ENCODE peak calls at places on chromosomes 4 and X, in six cellular contexts. One of them, this sample, is unnamed.

GRCh38 chr4:144782345-144782744 is 136.4 kb downstream of the HHIP start:
- DNase-seq in HCT116: no peak
- DNase-seq in stomach: no peak
- DNase-seq in heart right ventricle: no peak
- DNase-seq in mesendoderm: no peak
- DNase-seq in SK-N-SH: no peak
- DNase-seq in this sample: no peak

GRCh38 chr4:156963419-156963818 is 8.2 kb downstream of the PDGFC start:
- DNase-seq in HCT116: no peak
- DNase-seq in stomach: no peak
- DNase-seq in heart right ventricle: no peak
- DNase-seq in mesendoderm: no peak
- DNase-seq in SK-N-SH: no peak
- DNase-seq in this sample: no peak

GRCh38 chrX:130793966-130794365 is 109.0 kb downstream of the ENOX2 start:
- DNase-seq in HCT116: no peak
- DNase-seq in stomach: no peak
- DNase-seq in heart right ventricle: no peak
- DNase-seq in mesendoderm: no peak
- DNase-seq in SK-N-SH: peak
- DNase-seq in this sample: no peak

GRCh38 chr4:40283968-40284367 is 51.2 kb upstream of the CHRNA9 start:
- DNase-seq in HCT116: peak
- DNase-seq in stomach: no peak
- DNase-seq in heart right ventricle: no peak
- DNase-seq in mesendoderm: peak
- DNase-seq in SK-N-SH: no peak
- DNase-seq in this sample: no peak

GRCh38 chrX:49995021-49995731 is 72.8 kb downstream of the CLCN5 start:
- DNase-seq in HCT116: peak
- DNase-seq in stomach: no peak
- DNase-seq in heart right ventricle: no peak
- DNase-seq in mesendoderm: peak
- DNase-seq in SK-N-SH: no peak
- DNase-seq in this sample: no peak

GRCh38 chrX:129759576-129760061 is 20.1 kb upstream of the SASH3 start:
- DNase-seq in HCT116: no peak
- DNase-seq in stomach: peak
- DNase-seq in heart right ventricle: peak
- DNase-seq in mesendoderm: no peak
- DNase-seq in SK-N-SH: no peak
- DNase-seq in this sample: peak

GRCh38 chr4:2492970-2493369 is 24.1 kb downstream of the RNF4 start:
- DNase-seq in HCT116: no peak
- DNase-seq in stomach: no peak
- DNase-seq in heart right ventricle: no peak
- DNase-seq in mesendoderm: no peak
- DNase-seq in SK-N-SH: no peak
- DNase-seq in this sample: no peak

GRCh38 chrX:41192880-41193279 is 107.6 kb downstream of the USP9X start:
- DNase-seq in HCT116: no peak
- DNase-seq in stomach: no peak
- DNase-seq in heart right ventricle: no peak
- DNase-seq in mesendoderm: no peak
- DNase-seq in SK-N-SH: no peak
- DNase-seq in this sample: no peak

GRCh38 chr4:107519057-107519456 is 201.0 kb downstream of the PAPSS1 start:
- DNase-seq in HCT116: peak
- DNase-seq in stomach: peak
- DNase-seq in heart right ventricle: no peak
- DNase-seq in mesendoderm: peak
- DNase-seq in SK-N-SH: peak
- DNase-seq in this sample: no peak

GRCh38 chrX:153845842-153846241 is 15.5 kb upstream of the PDZD4 start:
- DNase-seq in HCT116: no peak
- DNase-seq in stomach: no peak
- DNase-seq in heart right ventricle: no peak
- DNase-seq in mesendoderm: no peak
- DNase-seq in SK-N-SH: no peak
- DNase-seq in this sample: no peak

GRCh38 chr4:140851032-140851636 is 94.9 kb upstream of the TBC1D9 start:
- DNase-seq in HCT116: peak
- DNase-seq in stomach: peak
- DNase-seq in heart right ventricle: no peak
- DNase-seq in mesendoderm: peak
- DNase-seq in SK-N-SH: peak
- DNase-seq in this sample: no peak

GRCh38 chr4:10737335-10737734 is 52.8 kb upstream of the CLNK start:
- DNase-seq in HCT116: no peak
- DNase-seq in stomach: no peak
- DNase-seq in heart right ventricle: no peak
- DNase-seq in mesendoderm: peak
- DNase-seq in SK-N-SH: no peak
- DNase-seq in this sample: no peak

GRCh38 chr4:6602289-6602688 is 27.3 kb downstream of the MAN2B2 start:
- DNase-seq in HCT116: no peak
- DNase-seq in stomach: no peak
- DNase-seq in heart right ventricle: no peak
- DNase-seq in mesendoderm: no peak
- DNase-seq in SK-N-SH: no peak
- DNase-seq in this sample: no peak
- H3K27ac ChIP-seq in HCT116: no peak
- H3K27ac ChIP-seq in stomach: no peak
- H3K27ac ChIP-seq in heart right ventricle: no peak
- H3K27ac ChIP-seq in mesendoderm: no peak
- H3K27ac ChIP-seq in SK-N-SH: no peak
- H3K27ac ChIP-seq in this sample: no peak

DNA sequence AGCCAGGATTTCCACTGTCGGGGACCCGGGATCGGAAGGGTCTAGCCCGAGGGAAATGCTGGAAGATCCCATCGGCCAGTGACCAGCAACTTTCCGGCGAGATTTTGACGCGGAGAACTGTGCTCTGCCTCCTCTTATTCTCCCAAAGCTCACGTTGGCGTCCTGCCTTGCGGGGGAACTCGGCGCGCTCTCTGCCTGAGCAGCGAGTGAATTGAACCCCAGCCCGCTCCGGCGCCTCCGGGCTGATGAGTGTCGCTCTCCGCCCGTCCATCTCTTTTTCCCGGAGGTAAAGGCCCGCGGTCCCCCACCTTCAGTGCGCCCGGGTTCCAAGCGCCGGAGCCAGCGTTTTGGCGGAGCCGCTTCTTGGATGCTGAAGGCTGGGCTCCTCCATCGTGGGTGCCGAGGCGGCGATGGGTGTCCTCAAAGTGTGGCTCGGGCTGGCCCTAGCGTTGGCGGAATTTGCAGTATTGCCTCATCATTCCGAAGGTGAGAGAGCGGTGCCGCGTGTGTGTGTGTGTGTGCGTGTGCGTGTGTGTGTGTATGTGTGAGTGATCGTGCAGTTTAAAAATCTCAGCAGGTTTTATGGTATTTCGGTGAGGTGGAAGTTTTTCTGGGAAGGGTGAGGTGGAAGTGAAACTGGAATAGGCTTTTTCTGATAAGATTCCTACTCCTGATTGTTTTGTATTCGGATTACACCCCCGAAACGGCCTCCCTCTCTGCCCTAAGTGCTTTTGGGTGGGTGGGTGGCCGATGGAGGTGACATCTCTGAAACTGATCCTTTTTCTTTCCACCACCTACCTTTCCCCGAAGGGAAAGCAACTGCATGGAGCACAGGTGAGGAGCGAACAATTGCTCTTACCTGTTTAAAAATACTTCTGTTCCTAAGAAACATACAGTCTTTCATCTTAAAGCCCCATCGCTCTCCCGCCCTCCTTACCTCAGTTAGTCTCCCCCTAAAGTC is 757 bp downstream of the FRAS1 start:
- DNase-seq in HCT116: no peak
- DNase-seq in stomach: peak
- DNase-seq in heart right ventricle: peak
- DNase-seq in mesendoderm: peak
- DNase-seq in SK-N-SH: peak
- DNase-seq in this sample: no peak
- H3K27ac ChIP-seq in HCT116: peak
- H3K27ac ChIP-seq in stomach: peak
- H3K27ac ChIP-seq in heart right ventricle: no peak
- H3K27ac ChIP-seq in mesendoderm: peak
- H3K27ac ChIP-seq in SK-N-SH: peak
- H3K27ac ChIP-seq in this sample: no peak

DNA sequence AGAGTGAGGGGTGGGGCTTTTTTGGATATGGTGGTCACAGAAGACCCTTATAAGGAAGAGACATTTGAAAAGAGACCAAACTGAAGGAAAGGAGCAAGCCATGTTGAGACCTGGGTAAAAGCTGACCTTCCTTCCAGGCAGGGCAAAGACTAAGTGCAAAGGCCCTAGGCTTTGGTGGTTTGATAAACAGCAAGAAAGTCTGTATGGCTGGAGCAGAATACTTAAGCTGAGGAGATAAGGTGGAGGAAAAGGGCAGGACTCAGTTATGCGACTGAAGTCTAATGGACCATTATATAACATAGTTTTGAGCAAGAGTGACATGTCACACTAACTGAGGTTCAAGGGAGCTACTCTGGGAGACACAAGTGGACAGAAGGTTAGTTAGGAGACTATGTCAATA is 20.0 kb downstream of the SH3RF1 start:
- DNase-seq in HCT116: no peak
- DNase-seq in stomach: no peak
- DNase-seq in heart right ventricle: no peak
- DNase-seq in mesendoderm: no peak
- DNase-seq in SK-N-SH: no peak
- DNase-seq in this sample: no peak
- H3K27ac ChIP-seq in HCT116: peak
- H3K27ac ChIP-seq in stomach: peak
- H3K27ac ChIP-seq in heart right ventricle: no peak
- H3K27ac ChIP-seq in mesendoderm: no peak
- H3K27ac ChIP-seq in SK-N-SH: no peak
- H3K27ac ChIP-seq in this sample: no peak

DNA sequence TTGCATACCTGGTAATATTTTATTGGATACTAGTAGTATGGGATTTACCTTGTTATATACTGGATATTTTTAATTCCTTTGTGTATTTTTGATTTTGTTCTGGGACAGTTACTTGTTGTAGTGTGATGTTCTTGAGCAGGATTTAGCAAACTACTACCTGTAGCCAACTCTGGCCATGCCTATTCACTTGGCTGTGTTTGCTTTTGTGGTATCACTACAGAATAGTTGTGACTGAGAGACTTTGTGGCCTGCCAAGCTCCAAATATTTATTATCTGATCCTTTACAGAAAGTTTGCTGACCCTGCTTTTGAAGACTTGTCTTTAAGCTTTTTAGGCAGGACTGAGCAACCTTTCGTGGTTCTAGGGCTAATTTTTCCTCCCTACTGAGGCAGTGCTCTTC is 17.8 kb downstream of the ZCCHC4 start:
- DNase-seq in HCT116: no peak
- DNase-seq in stomach: no peak
- DNase-seq in heart right ventricle: no peak
- DNase-seq in mesendoderm: no peak
- DNase-seq in SK-N-SH: no peak
- DNase-seq in this sample: no peak
- H3K27ac ChIP-seq in HCT116: no peak
- H3K27ac ChIP-seq in stomach: no peak
- H3K27ac ChIP-seq in heart right ventricle: no peak
- H3K27ac ChIP-seq in mesendoderm: no peak
- H3K27ac ChIP-seq in SK-N-SH: no peak
- H3K27ac ChIP-seq in this sample: no peak

GRCh38 chr4:104491396-104491821 is 3.3 kb downstream of the CXXC4 start:
- DNase-seq in HCT116: no peak
- DNase-seq in stomach: peak
- DNase-seq in heart right ventricle: peak
- DNase-seq in mesendoderm: peak
- DNase-seq in SK-N-SH: peak
- DNase-seq in this sample: peak

GRCh38 chr4:104491826-104492771 is 2.6 kb downstream of the CXXC4 start:
- DNase-seq in HCT116: no peak
- DNase-seq in stomach: no peak
- DNase-seq in heart right ventricle: no peak
- DNase-seq in mesendoderm: peak
- DNase-seq in SK-N-SH: peak
- DNase-seq in this sample: no peak

GRCh38 chr4:104494161-104494560 is 533 bp downstream of the CXXC4 start:
- DNase-seq in HCT116: no peak
- DNase-seq in stomach: no peak
- DNase-seq in heart right ventricle: no peak
- DNase-seq in mesendoderm: no peak
- DNase-seq in SK-N-SH: no peak
- DNase-seq in this sample: no peak

GRCh38 chr4:104494822-104495559 is at the start of gene CXXC4:
- DNase-seq in HCT116: peak
- DNase-seq in stomach: peak
- DNase-seq in heart right ventricle: peak
- DNase-seq in mesendoderm: peak
- DNase-seq in SK-N-SH: peak
- DNase-seq in this sample: peak

DNA sequence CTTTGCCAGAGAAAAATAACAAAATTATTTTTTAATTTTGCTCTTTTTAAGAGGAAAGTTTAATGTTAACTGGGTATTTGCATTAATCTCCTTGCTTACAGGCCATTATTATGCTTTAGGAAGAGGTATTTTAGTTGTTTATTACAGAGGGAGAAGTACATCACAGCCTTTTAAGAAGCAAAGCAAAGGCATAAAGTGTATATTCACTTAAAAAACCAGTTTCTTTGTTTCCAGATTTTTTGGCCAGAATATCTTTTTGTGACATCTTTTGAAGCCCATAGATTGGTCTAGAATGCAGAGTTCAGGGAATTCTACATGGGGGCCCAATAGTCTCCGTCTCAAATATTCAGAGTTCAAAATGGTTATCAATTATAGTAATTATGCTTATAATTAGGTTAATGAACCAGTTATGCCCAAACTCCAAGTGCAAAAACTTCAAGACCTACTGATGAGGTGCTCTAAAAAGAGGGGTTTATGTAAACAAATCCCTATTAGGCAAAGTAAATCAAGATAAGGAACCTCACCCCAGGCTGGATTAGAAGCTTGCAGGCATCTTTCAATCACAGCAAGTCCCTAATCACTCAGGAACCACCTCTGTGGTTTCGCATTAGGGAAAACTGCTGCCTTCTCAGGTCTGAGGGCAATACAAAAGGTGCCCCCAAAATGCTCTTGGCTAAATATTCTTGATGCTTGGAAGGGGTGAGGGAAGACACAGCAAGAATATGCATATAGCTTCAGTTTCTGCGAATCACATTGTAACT is 1.4 kb downstream of the CXXC4 start:
- DNase-seq in HCT116: no peak
- DNase-seq in stomach: no peak
- DNase-seq in heart right ventricle: no peak
- DNase-seq in mesendoderm: peak
- DNase-seq in SK-N-SH: peak
- DNase-seq in this sample: no peak
- H3K27ac ChIP-seq in HCT116: no peak
- H3K27ac ChIP-seq in stomach: no peak
- H3K27ac ChIP-seq in heart right ventricle: no peak
- H3K27ac ChIP-seq in mesendoderm: no peak
- H3K27ac ChIP-seq in SK-N-SH: peak
- H3K27ac ChIP-seq in this sample: peak

GRCh38 chrX:40154853-40155616 is 57.3 kb upstream of the BCOR start:
- DNase-seq in HCT116: no peak
- DNase-seq in stomach: peak
- DNase-seq in heart right ventricle: peak
- DNase-seq in mesendoderm: peak
- DNase-seq in SK-N-SH: peak
- DNase-seq in this sample: peak
- H3K27ac ChIP-seq in HCT116: peak
- H3K27ac ChIP-seq in stomach: peak
- H3K27ac ChIP-seq in heart right ventricle: peak
- H3K27ac ChIP-seq in mesendoderm: no peak
- H3K27ac ChIP-seq in SK-N-SH: peak
- H3K27ac ChIP-seq in this sample: peak

GRCh38 chr4:123556526-123556925 is 159.9 kb downstream of the SPRY1 start:
- DNase-seq in HCT116: no peak
- DNase-seq in stomach: no peak
- DNase-seq in heart right ventricle: no peak
- DNase-seq in mesendoderm: no peak
- DNase-seq in SK-N-SH: no peak
- DNase-seq in this sample: no peak
- H3K27ac ChIP-seq in HCT116: no peak
- H3K27ac ChIP-seq in stomach: peak
- H3K27ac ChIP-seq in heart right ventricle: no peak
- H3K27ac ChIP-seq in mesendoderm: no peak
- H3K27ac ChIP-seq in SK-N-SH: peak
- H3K27ac ChIP-seq in this sample: no peak

This sample was measured in substantia nigra.